ENCODE peak calls at places on chromosomes 2 and 18, in nine cellular contexts. H, V, C, J, P, N, W, O and I are unnamed samples. For H3K4me1, the result is how much of the 10 kb centered on the place peaks cover.

GRCh38 chr18:61531182-61531581 is 198.0 kb downstream of the CDH20 start:
- DNase-seq in V (no peak), C (no peak), P (no peak), J (peak), N (no peak), O (no peak), H (no peak), W (no peak), I (no peak)

GRCh38 chr2:83186050-83186790 is 1272.9 kb downstream of the SUCLG1 start:
- DNase-seq in V (no peak), P (no peak), N (no peak), W (no peak), J (no peak), C (no peak), O (no peak), H (no peak), I (no peak)

GRCh38 chr2:231359484-231359883 is 36.0 kb upstream of the B3GNT7 start:
- DNase-seq in C (no peak), P (no peak), N (no peak), V (no peak), J (no peak), O (no peak), H (no peak), W (no peak), I (peak)

GRCh38 chr2:149573760-149574159 is 13.8 kb downstream of the MMADHC start:
- DNase-seq in P (no peak), N (no peak), W (no peak), C (no peak), V (no peak), J (no peak), H (no peak), O (no peak), I (no peak)

GRCh38 chr18:55575949-55576348 is 12.0 kb downstream of the TCF4 start:
- DNase-seq in O (no peak), J (no peak), W (no peak), H (no peak), N (no peak), P (no peak), C (no peak), V (no peak), I (no peak)

GRCh38 chr2:95315801-95316411 is 18.8 kb downstream of the KCNIP3 start:
- DNase-seq in J (no peak), V (peak), C (no peak), W (no peak), H (no peak), P (no peak), N (peak), O (peak), I (no peak)

GRCh38 chr2:177296047-177296446 is 31.5 kb upstream of the NFE2L2 start:
- DNase-seq in H (no peak), V (peak), J (no peak), O (peak), N (no peak), W (no peak), P (no peak), C (peak), I (no peak)

GRCh38 chr2:30417253-30417652 is 29.8 kb upstream of the LCLAT1 start:
- DNase-seq in N (peak), H (peak), C (no peak), V (no peak), O (no peak), P (peak), J (peak), W (no peak), I (no peak)

GRCh38 chr18:45243347-45244095 is 371.8 kb upstream of the SLC14A2 start:
- DNase-seq in O (peak), H (no peak), J (no peak), V (peak), P (no peak), W (no peak), N (no peak), C (no peak), I (no peak)

GRCh38 chr2:64599469-64599868 is 54.2 kb downstream of the SERTAD2 start:
- DNase-seq in O (no peak), N (no peak), J (no peak), H (no peak), C (no peak), W (no peak), P (no peak), V (no peak), I (no peak)

GRCh38 chr2:138665932-138666331 is 114.3 kb downstream of the NXPH2 start:
- DNase-seq in O (peak), H (no peak), C (no peak), V (peak), W (no peak), J (no peak), P (no peak), N (no peak), I (no peak)

GRCh38 chr18:45324489-45325111 is 290.7 kb upstream of the SLC14A2 start:
- DNase-seq in H (peak), V (no peak), J (peak), C (no peak), O (peak), N (peak), W (no peak), P (peak), I (peak)

GRCh38 chr18:63138469-63139340 is 180.9 kb downstream of the BCL2 start:
- DNase-seq in N (peak), P (peak), O (no peak), H (no peak), C (no peak), W (no peak), V (no peak), J (no peak), I (peak)

GRCh38 chr2:75548036-75548573 is 12.6 kb downstream of the EVA1A start:
- DNase-seq in C (no peak), H (no peak), N (no peak), W (no peak), P (no peak), O (peak), V (no peak), J (no peak), I (peak)

GRCh38 chr2:239465017-239466001 is 64.5 kb upstream of the HDAC4 start:
- DNase-seq in P (no peak), V (peak), H (peak), C (peak), N (peak), J (peak), O (peak), W (no peak), I (peak)

GRCh38 chr18:79962835-79963657 is 1.4 kb upstream of the HSBP1L1 start:
- DNase-seq in H (no peak), V (no peak), N (no peak), W (no peak), O (peak), J (no peak), P (peak), C (no peak), I (no peak)

GRCh38 chr18:12008181-12008767 is 27.0 kb downstream of the IMPA2 start:
- DNase-seq in H (no peak), O (no peak), C (no peak), V (no peak), J (no peak), W (no peak), N (no peak), P (no peak), I (no peak)

GRCh38 chr2:121342751-121343150 is 57.7 kb upstream of the TFCP2L1 start:
- DNase-seq in H (no peak), N (no peak), P (no peak), J (no peak), V (peak), W (no peak), O (no peak), C (no peak), I (no peak)

GRCh38 chr18:24731981-24732380 is 271.5 kb downstream of the HRH4 start:
- DNase-seq in N (no peak), V (peak), O (peak), J (no peak), C (no peak), H (no peak), W (no peak), P (peak), I (no peak)

GRCh38 chr2:20042531-20042930 is 8.9 kb downstream of the LAPTM4A start:
- DNase-seq in N (no peak), J (no peak), O (peak), W (no peak), P (no peak), C (no peak), H (no peak), V (no peak), I (no peak)

GRCh38 chr2:238936162-238937052 is 88.5 kb downstream of the TWIST2 start:
- DNase-seq in J (no peak), O (no peak), H (peak), V (no peak), W (no peak), N (no peak), P (no peak), C (no peak), I (peak)

GRCh38 chr2:241579281-241579680 is 20.7 kb downstream of the BOK start:
- DNase-seq in V (no peak), J (no peak), P (no peak), H (no peak), N (peak), C (no peak), W (no peak), O (no peak), I (no peak)

GRCh38 chr2:40097691-40098376 is 318.8 kb upstream of the THUMPD2 start:
- DNase-seq in V (peak), C (peak), H (no peak), O (peak), N (no peak), W (no peak), P (no peak), J (no peak), I (no peak)

GRCh38 chr18:3074094-3074493 is 61.1 kb upstream of the LPIN2 start:
- DNase-seq in C (no peak), W (no peak), N (no peak), H (no peak), O (no peak), V (no peak), P (no peak), J (no peak), I (no peak)

GRCh38 chr2:156399224-156399949 is 36.8 kb upstream of the GPD2 start:
- DNase-seq in H (peak), N (no peak), P (no peak), V (peak), J (no peak), O (no peak), C (no peak), W (no peak), I (peak)

GRCh38 chr18:48294894-48295585 is 114.1 kb downstream of the ZBTB7C start:
- DNase-seq in N (no peak), C (no peak), J (no peak), H (no peak), P (no peak), W (no peak), O (no peak), V (no peak), I (no peak)

GRCh38 chr2:130872276-130873125 is 35.8 kb downstream of the ARHGEF4 start:
- DNase-seq in W (no peak), H (no peak), J (no peak), V (no peak), N (no peak), P (peak), C (no peak), O (no peak), I (peak)

GRCh38 chr2:239822146-239822945 is 202.8 kb downstream of the NDUFA10 start:
- DNase-seq in H (no peak), V (no peak), C (no peak), P (no peak), W (no peak), N (no peak), J (no peak), O (no peak), I (peak)

GRCh38 chr2:207217442-207217841 is 51.7 kb upstream of the KLF7 start:
- DNase-seq in J (no peak), V (no peak), W (no peak), N (no peak), O (no peak), C (no peak), P (no peak), H (no peak), I (no peak)

GRCh38 chr2:108968619-108969018 is 20.4 kb downstream of the EDAR start:
- DNase-seq in V (peak), W (no peak), J (no peak), P (no peak), H (no peak), O (peak), C (no peak), N (no peak), I (no peak)

GRCh38 chr2:237000481-237000880 is 85.2 kb upstream of the COPS8 start:
- DNase-seq in W (no peak), J (no peak), P (no peak), V (no peak), O (no peak), N (no peak), H (no peak), C (no peak), I (no peak)

GRCh38 chr2:205721057-205721767 is 38.9 kb downstream of the NRP2 start:
- DNase-seq in J (no peak), W (peak), V (no peak), H (no peak), P (peak), C (no peak), O (no peak), N (no peak), I (peak)

GRCh38 chr2:205720451-205720902 is 38.2 kb downstream of the NRP2 start:
- DNase-seq in V (no peak), C (no peak), J (no peak), O (no peak), N (no peak), H (no peak), P (peak), W (no peak), I (peak)

GRCh38 chr2:205723174-205723573 is 40.9 kb downstream of the NRP2 start:
- DNase-seq in O (no peak), V (no peak), C (no peak), N (no peak), W (no peak), J (no peak), H (no peak), P (no peak), I (no peak)

GRCh38 chr2:205725059-205725458 is 42.8 kb downstream of the NRP2 start:
- DNase-seq in H (no peak), N (no peak), O (no peak), C (no peak), W (no peak), V (no peak), P (no peak), J (no peak), I (no peak)

DNA sequence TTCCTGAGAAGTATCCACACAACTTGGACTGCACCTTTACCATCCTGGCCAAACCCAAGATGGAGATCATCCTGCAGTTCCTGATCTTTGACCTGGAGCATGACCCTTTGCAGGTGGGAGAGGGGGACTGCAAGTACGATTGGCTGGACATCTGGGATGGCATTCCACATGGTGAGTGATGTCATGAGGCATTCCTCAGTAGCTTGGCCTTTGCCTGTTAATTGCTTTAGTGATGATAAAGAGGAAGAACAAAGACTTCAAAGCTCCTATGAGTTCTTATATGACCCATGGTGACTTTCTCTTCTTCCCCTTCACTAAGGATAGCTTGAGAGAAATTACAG is 40.2 kb downstream of the NRP2 start:
- DNase-seq in C (no peak), N (no peak), H (no peak), O (no peak), P (peak), V (no peak), J (no peak), W (no peak), I (no peak)
- H3K4me1 ChIP-seq in C (half or more), N (under half), H (under half), O (under half), P (half or more), V (under half), J (under half), W (under half), I (under half)

DNA sequence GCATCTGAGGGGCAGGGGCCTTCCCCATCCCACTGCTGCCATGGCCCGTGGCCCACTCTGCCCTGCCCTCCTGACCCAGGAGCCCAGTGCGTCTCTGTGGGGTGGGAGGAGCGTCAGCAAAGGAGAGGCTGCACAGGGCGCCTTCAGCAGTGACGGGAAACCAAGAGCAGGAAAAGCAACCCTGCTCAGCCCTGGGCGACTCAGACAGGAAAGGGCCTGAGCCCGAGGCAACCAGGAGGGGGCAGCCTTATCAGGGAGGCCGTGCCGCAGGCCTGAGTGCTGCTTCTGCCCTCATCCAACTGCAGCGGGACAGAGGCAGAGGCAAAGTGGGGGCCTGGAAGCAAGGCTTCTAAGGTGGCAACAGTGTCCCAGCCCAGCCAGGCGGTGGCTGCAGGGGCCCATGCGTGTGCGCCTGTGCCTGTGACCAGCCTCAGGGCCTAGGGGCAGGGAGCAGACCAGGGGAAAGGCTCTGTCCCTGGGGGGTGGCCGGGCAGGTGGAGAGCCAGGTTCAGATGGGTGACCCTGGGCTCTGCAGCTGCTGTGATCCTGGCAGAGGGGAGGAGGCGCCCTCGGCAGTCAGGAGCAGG is 23.3 kb upstream of the ALPI start:
- DNase-seq in H (no peak), V (no peak), J (no peak), W (no peak), N (no peak), O (no peak), C (no peak), P (peak), I (peak)
- TF ChIP-seq CTCF in H (no peak), V (no peak), J (no peak), W (peak), N (no peak), O (no peak), C (no peak), P (peak), I (peak)

DNA sequence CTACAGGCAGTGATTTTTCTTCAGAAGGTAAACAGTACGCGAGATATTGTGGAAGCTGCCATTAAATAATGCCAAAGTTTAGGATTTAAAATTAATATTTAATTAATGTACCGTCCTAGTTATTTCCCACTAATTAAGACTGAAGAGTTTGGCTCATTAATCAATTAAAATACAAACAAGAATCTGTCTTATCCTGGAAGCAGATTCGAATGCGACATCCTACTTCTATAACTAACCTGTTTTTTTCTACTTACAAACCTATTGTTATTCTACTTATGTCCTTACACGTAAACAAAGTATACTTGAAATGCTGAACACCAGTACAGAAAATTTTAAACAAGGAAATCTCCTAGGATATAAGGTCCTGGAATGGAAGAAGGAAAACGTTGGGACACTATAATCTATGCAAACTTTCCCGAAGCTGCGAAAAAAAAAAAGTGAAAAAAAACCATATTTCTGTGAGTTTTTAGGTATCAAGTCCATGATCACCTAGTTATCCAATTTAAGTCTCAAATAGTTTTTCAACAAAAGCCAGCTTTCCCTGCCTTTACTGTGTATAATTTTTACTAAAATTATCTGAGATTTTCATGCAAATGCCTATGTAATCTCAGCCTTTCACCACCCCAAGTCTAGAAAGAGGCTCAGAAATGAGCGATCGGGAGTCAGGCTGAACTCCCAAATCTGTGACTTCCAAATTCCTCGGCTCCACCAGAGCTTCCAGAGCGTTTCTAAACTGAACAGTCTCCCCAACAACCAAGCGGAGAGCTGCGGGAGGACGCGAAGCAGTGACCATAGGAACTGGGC is 1.2 kb upstream of the C2orf15 start:
- DNase-seq in N (no peak), P (no peak), O (peak), W (no peak), J (no peak), H (no peak), C (no peak), V (no peak), I (no peak)
- H3K27ac ChIP-seq in N (peak), P (no peak), O (no peak), W (no peak), J (peak), H (peak), C (peak), V (peak), I (no peak)

GRCh38 chr18:6057604-6058003 is 162.3 kb upstream of the TMEM200C start:
- DNase-seq in P (no peak), V (no peak), O (peak), C (no peak), J (no peak), H (no peak), W (no peak), N (no peak), I (no peak)

GRCh38 chr18:6056171-6056932 is 161.0 kb upstream of the TMEM200C start:
- DNase-seq in P (peak), W (no peak), V (no peak), N (no peak), C (no peak), H (no peak), O (peak), J (no peak), I (no peak)

GRCh38 chr18:6052449-6052913 is 157.2 kb upstream of the TMEM200C start:
- DNase-seq in O (no peak), P (no peak), C (no peak), J (no peak), H (no peak), W (no peak), N (no peak), V (no peak), I (no peak)

GRCh38 chr18:6054443-6054842 is 159.1 kb upstream of the TMEM200C start:
- DNase-seq in J (no peak), W (no peak), H (no peak), O (no peak), V (no peak), N (no peak), P (no peak), C (no peak), I (no peak)

GRCh38 chr18:6055711-6056110 is 160.4 kb upstream of the TMEM200C start:
- DNase-seq in W (no peak), O (peak), J (no peak), C (no peak), N (no peak), P (no peak), H (no peak), V (no peak), I (no peak)
- H3K4me1 ChIP-seq in W (under half), O (under half), J (half or more), C (under half), N (under half), P (under half), H (under half), V (under half), I (under half)

DNA sequence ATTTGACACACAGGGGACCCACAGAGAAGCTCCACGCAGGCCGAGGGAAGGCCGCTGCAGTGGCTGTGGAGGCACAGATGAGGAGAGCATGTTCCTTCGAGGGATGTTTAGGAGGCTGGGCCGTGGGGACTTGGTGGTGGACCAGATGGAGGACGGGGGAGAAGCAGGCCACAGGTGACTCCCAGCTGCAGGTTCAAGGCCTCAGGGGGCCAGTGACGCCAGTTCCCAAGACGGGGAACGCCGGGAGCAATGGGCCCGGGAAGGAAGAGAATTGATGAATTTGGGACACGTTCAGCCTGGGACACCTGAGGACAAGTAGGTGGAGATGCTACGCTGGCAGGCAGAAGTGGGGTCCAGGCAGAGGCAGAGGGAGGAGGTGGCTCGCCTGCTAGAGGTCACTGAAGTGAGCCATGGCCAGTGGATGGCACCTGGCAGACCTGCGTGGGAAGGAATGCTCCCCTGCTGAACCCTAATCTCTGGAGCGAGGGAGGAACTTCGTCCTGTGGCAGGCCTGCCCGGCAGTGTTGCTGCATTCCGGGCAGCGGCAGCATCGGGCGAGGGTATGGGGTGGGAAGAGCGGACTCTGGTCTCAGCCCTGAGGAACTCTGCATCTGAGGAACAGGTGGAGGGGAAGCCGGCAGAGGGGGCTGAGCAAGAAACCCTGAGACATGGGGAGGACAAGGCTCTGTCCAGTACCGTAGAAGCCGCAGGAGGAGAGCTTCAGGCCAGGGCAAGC is 25.2 kb upstream of the HPCAL1 start:
- DNase-seq in W (no peak), O (no peak), C (no peak), J (no peak), N (peak), P (no peak), H (no peak), V (no peak), I (no peak)
- TF ChIP-seq CTCF in W (no peak), O (no peak), C (no peak), J (no peak), N (no peak), P (no peak), H (no peak), V (no peak), I (no peak)